ENCODE peak calls at places on chromosomes 6 and 20, in seven cellular contexts. L is GM23338, K is hepatocyte, F is HCT116, D is MM.1S, Z is GM23248, A is neural progenitor cell. H is an unnamed sample.

GRCh38 chr20:609371-609964 is 641 bp downstream of the TCF15 start:
- DNase-seq in L (peak), K (no peak), F (no peak), D (no peak), Z (no peak), A (no peak), H (no peak)

GRCh38 chr20:60035-60918 is 27.2 kb upstream of the DEFB125 start:
- DNase-seq in L (no peak), K (no peak), F (no peak), D (no peak), Z (peak), A (no peak), H (no peak)

GRCh38 chr20:54028276-54029011 is 42.0 kb downstream of the BCAS1 start:
- DNase-seq in L (no peak), K (no peak), F (no peak), D (no peak), Z (no peak), A (no peak), H (no peak)

GRCh38 chr6:10441004-10441654 is 26.3 kb upstream of the TFAP2A start:
- DNase-seq in L (no peak), K (peak), F (peak), D (no peak), Z (peak), A (no peak), H (peak)

GRCh38 chr6:166866839-166867637 is 89.3 kb downstream of the RNASET2 start:
- DNase-seq in L (no peak), K (no peak), F (no peak), D (no peak), Z (no peak), A (no peak), H (no peak)

GRCh38 chr6:81683928-81684327 is 68.6 kb downstream of the TENT5A start:
- DNase-seq in L (no peak), K (no peak), F (no peak), D (no peak), Z (peak), A (no peak), H (no peak)

GRCh38 chr6:98539669-98540207 is 294.6 kb upstream of the POU3F2 start:
- DNase-seq in L (peak), K (no peak), F (no peak), D (peak), Z (no peak), A (no peak), H (peak)

GRCh38 chr6:1535295-1535694 is 74.4 kb upstream of the FOXC1 start:
- DNase-seq in L (no peak), K (no peak), F (no peak), D (no peak), Z (peak), A (no peak), H (peak)

DNA sequence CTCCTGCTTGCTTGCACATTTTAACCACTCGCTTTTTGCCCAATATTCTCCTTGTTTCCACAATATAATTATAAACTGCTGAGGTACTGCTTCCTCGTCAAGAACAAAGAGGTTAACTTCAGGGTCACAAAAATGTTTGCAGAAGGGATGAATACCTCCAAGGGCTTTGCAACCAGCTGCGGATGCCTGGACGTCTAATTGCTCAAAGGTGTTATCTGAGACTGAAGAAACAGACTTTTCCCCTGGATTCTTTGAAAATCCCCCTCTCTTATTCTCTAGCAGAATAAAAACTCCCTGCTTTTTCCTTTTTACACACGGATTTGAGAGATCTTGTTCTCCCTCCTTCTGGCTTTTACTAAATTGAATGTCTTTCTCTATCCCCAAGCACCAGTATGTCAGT is 395 bp upstream of the SMPDL3A start:
- DNase-seq in L (peak), K (no peak), F (no peak), D (no peak), Z (no peak), A (peak), H (peak)
- TF ChIP-seq EZH2 in L (no peak), K (no peak), F (no peak), D (no peak), Z (no peak), A (no peak), H (no peak)

GRCh38 chr6:169843110-169843509 is 91.7 kb downstream of the ERMARD start:
- DNase-seq in L (no peak), K (no peak), F (no peak), D (no peak), Z (no peak), A (no peak), H (no peak)

GRCh38 chr6:169846286-169847056 is 95.0 kb downstream of the ERMARD start:
- DNase-seq in L (no peak), K (no peak), F (no peak), D (no peak), Z (no peak), A (no peak), H (no peak)

GRCh38 chr6:169843991-169844390 is 92.6 kb downstream of the ERMARD start:
- DNase-seq in L (no peak), K (no peak), F (no peak), D (no peak), Z (no peak), A (no peak), H (no peak)

GRCh38 chr6:169845426-169846285 is 94.2 kb downstream of the ERMARD start:
- DNase-seq in L (no peak), K (no peak), F (no peak), D (no peak), Z (no peak), A (no peak), H (no peak)

GRCh38 chr6:169844946-169845345 is 93.5 kb downstream of the ERMARD start:
- DNase-seq in L (no peak), K (no peak), F (no peak), D (no peak), Z (no peak), A (no peak), H (no peak)
- TF ChIP-seq EZH2phosphoT487 in L (no peak), K (no peak), F (no peak), D (no peak), Z (no peak), A (no peak), H (no peak)

DNA sequence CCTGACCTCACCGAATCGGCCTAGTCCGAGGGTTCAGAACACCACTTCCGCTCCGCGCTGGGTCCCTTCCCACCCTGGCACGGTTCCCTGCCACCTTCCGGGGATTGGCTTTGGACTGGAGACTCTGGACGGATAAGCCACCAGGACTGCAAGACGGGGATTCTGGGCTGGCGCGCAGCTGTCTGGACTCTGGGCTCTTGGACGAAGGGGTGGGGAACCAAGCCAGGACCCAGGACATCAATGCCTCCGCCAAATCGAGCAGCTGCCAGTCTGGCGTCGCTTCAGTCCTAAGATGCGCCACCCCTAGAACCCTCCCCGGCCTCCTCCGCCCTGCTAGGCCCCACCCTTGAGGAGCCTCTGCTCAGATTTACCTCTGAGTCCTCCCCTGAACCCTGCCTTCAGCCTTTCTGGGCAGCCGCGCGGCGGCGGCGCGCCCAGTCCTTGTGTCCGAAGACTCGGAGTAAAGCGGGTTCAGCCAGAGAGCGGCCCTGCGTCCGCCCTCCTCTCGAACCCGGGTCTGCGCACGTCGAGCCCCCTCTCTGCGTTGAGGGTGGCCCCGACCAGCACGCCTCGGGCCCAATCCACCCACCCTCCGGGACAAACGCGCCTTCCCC is 1.2 kb downstream of the KCNK17 start:
- DNase-seq in L (no peak), K (no peak), F (no peak), D (no peak), Z (no peak), A (no peak), H (no peak)
- TF ChIP-seq EZH2 in L (peak), K (no peak), F (no peak), D (no peak), Z (peak), A (no peak), H (no peak)

GRCh38 chr6:110529907-110530306 is 53.5 kb upstream of the SLC22A16 start:
- DNase-seq in L (no peak), K (no peak), F (no peak), D (no peak), Z (peak), A (no peak), H (peak)

GRCh38 chr6:110528930-110529325 is 52.5 kb upstream of the SLC22A16 start:
- DNase-seq in L (no peak), K (no peak), F (no peak), D (no peak), Z (no peak), A (no peak), H (no peak)

GRCh38 chr6:110530671-110531070 is 54.3 kb upstream of the SLC22A16 start:
- DNase-seq in L (no peak), K (no peak), F (no peak), D (no peak), Z (peak), A (no peak), H (no peak)

GRCh38 chr6:110528051-110528929 is 51.9 kb upstream of the SLC22A16 start:
- DNase-seq in L (peak), K (peak), F (peak), D (peak), Z (peak), A (peak), H (peak)

DNA sequence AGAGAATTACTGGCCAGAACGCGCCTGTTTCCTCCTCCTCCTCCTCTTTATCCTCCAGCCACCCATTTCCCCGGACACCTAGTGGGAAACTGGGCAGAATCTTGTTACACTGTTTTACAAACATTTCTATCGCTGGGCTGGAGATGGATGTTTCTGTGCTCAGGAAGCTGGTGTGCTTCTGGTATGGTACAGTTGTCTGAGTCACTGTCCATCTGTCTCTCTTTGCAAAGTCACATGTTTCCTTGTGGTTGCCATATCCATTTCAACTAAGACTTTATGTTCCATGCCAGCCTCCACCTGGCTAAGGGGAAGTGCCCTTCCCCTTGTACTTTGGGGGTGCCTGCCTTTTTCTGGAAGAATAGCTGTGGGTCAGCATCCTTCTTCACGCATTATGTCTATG is 52.9 kb upstream of the SLC22A16 start:
- DNase-seq in L (no peak), K (no peak), F (no peak), D (no peak), Z (peak), A (no peak), H (peak)
- TF ChIP-seq EZH2phosphoT487 in L (no peak), K (no peak), F (no peak), D (no peak), Z (no peak), A (no peak), H (no peak)

GRCh38 chr6:46015119-46015968 is at the start of gene CLIC5:
- DNase-seq in L (peak), K (peak), F (no peak), D (peak), Z (no peak), A (peak), H (no peak)

GRCh38 chr6:46014054-46014453 is 1.6 kb downstream of the CLIC5 start:
- DNase-seq in L (no peak), K (no peak), F (no peak), D (no peak), Z (no peak), A (no peak), H (no peak)

GRCh38 chr6:46016063-46016608 is 476 bp upstream of the CLIC5 start:
- DNase-seq in L (no peak), K (no peak), F (no peak), D (no peak), Z (no peak), A (no peak), H (no peak)

GRCh38 chr6:46013639-46014038 is 2.0 kb downstream of the CLIC5 start:
- DNase-seq in L (peak), K (no peak), F (no peak), D (no peak), Z (no peak), A (peak), H (no peak)

GRCh38 chr6:46014511-46015118 is 1.0 kb downstream of the CLIC5 start:
- DNase-seq in L (peak), K (peak), F (no peak), D (no peak), Z (no peak), A (peak), H (no peak)
- TF ChIP-seq EZH2 in L (peak), K (no peak), F (peak), D (no peak), Z (no peak), A (peak), H (peak)

GRCh38 chr6:17768388-17768787 is 61.7 kb upstream of the NUP153 start:
- DNase-seq in L (peak), K (peak), F (no peak), D (no peak), Z (peak), A (peak), H (peak)
- TF ChIP-seq EZH2phosphoT487 in L (no peak), K (no peak), F (no peak), D (no peak), Z (no peak), A (no peak), H (no peak)

DNA sequence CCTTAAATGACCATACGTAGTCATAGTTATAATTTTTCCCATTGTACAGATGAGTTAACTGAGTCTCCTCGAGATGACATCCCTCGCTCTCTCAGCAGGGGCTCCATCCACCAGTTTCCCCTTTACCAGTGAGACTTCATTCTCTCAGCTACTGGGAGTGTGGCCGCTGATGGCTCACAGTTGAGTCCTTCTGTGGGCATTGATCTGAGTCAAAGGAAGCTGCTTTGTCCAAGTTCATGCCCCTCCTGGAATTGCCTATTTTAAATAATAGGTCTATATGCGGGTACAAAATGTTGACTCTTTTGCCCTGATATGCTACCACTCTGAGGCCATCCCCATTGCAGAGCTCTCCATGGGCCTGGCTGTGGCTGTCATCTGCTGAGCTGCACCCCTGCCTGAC is 14.8 kb upstream of the CST1 start:
- DNase-seq in L (no peak), K (no peak), F (no peak), D (no peak), Z (no peak), A (no peak), H (no peak)
- TF ChIP-seq EZH2 in L (no peak), K (no peak), F (no peak), D (no peak), Z (no peak), A (no peak), H (no peak)

GRCh38 chr6:3825331-3825831 is 23.8 kb upstream of the FAM50B start:
- DNase-seq in L (peak), K (peak), F (no peak), D (no peak), Z (peak), A (peak), H (peak)
- TF ChIP-seq EZH2phosphoT487 in L (no peak), K (no peak), F (no peak), D (no peak), Z (no peak), A (no peak), H (no peak)

GRCh38 chr6:136921521-136921935 is 573 bp upstream of the SLC35D3 start:
- DNase-seq in L (peak), K (peak), F (no peak), D (no peak), Z (peak), A (peak), H (no peak)

GRCh38 chr6:136922680-136922996 is 537 bp downstream of the SLC35D3 start:
- DNase-seq in L (no peak), K (no peak), F (no peak), D (no peak), Z (no peak), A (no peak), H (no peak)

GRCh38 chr6:136921936-136922679 is at the start of gene SLC35D3:
- DNase-seq in L (peak), K (peak), F (no peak), D (no peak), Z (peak), A (peak), H (no peak)

GRCh38 chr6:136920216-136920857 is 1.8 kb upstream of the SLC35D3 start:
- DNase-seq in L (no peak), K (no peak), F (no peak), D (no peak), Z (peak), A (peak), H (no peak)

GRCh38 chr6:136920858-136921520 is 1.1 kb upstream of the SLC35D3 start:
- DNase-seq in L (peak), K (peak), F (no peak), D (no peak), Z (peak), A (peak), H (no peak)
- TF ChIP-seq EZH2 in L (peak), K (no peak), F (no peak), D (no peak), Z (peak), A (no peak), H (no peak)

H was measured in PC-3.